ENCODE peak calls at places on chromosomes 3 and 15, in six cellular contexts. G is heart right ventricle; V is DND-41; X is WTC11; H is sciatic nerve; N is stimulated activated naive CD8-positive, alpha-beta T cell treated with anti-CD3 and anti-CD28 coated beads, Interleukin-15, Interleukin-2, amounts not matched to agents 100 U/mL and 50 U/mL, for 24 hours. D is an unnamed sample.

GRCh38 chr3:188940213-188940914 is 231.4 kb upstream of the TPRG1 start:
- ATAC-seq in V (no peak), N (no peak), X (no peak), G (peak; percentile 56), H (peak; percentile 82), D (no peak)

GRCh38 chr3:86938305-86938704 is 52.6 kb downstream of the VGLL3 start:
- ATAC-seq in V (no peak), G (peak; percentile 45), N (no peak), H (peak; percentile 70), X (no peak), D (no peak)

GRCh38 chr3:33401781-33402180 is 38.4 kb downstream of the UBP1 start:
- ATAC-seq in H (no peak), X (no peak), N (no peak), V (no peak), G (no peak), D (no peak)

GRCh38 chr3:107861422-107861821 is 229.4 kb downstream of the CD47 start:
- ATAC-seq in N (no peak), X (no peak), G (no peak), H (no peak), V (no peak), D (no peak)

GRCh38 chr15:29396176-29396811 is 126.7 kb upstream of the NSMCE3 start:
- ATAC-seq in N (no peak), G (no peak), X (no peak), H (no peak), V (no peak), D (no peak)

GRCh38 chr3:86954226-86954625 is 36.7 kb downstream of the VGLL3 start:
- ATAC-seq in N (no peak), V (no peak), X (no peak), H (no peak), G (no peak), D (no peak)

GRCh38 chr3:169946336-169946735 is 20.3 kb upstream of the SEC62 start:
- ATAC-seq in H (no peak), N (no peak), G (no peak), V (no peak), X (no peak), D (no peak)

GRCh38 chr3:73697020-73697419 is 72.3 kb upstream of the PDZRN3 start:
- ATAC-seq in H (no peak), X (no peak), N (no peak), V (no peak), G (no peak), D (no peak)

GRCh38 chr3:189275182-189275581 is 103.4 kb downstream of the TPRG1 start:
- ATAC-seq in H (no peak), G (no peak), X (no peak), N (no peak), V (no peak), D (no peak)

GRCh38 chr15:81163961-81164800 is 30.1 kb downstream of the CFAP161 start:
- ATAC-seq in X (no peak), V (peak; percentile 73), N (no peak), G (no peak), H (no peak), D (no peak)

GRCh38 chr3:153967260-153967659 is 153.9 kb upstream of the ARHGEF26 start:
- ATAC-seq in N (no peak), X (no peak), H (no peak), V (no peak), G (no peak), D (peak; percentile 24)

GRCh38 chr15:67225336-67225735 is 29.1 kb downstream of the AAGAB start:
- ATAC-seq in X (no peak), V (no peak), N (no peak), G (no peak), H (no peak), D (no peak)

GRCh38 chr15:23033979-23034378 is 5.4 kb downstream of the TUBGCP5 start:
- ATAC-seq in N (no peak), V (no peak), X (no peak), H (no peak), G (no peak), D (no peak)

D was measured in stimulated activated memory B cell treated with anti-CD40 and anti-IgM and Interleukin-4, amounts not matched to agents 10 μg/mL and 1 μg/mL and 100 μg/mL, for 72 hours.